ENCODE peak calls at places on chromosomes 16 and 17, in four cellular contexts. J is body of pancreas, O is esophagus squamous epithelium, F is transverse colon. S is an unnamed sample. For H3K9me3, the result is how much of the 10 kb centered on the place peaks cover.

GRCh38 chr16:1466054-1466453 is 8.8 kb downstream of the CLCN7 start:
- DNase-seq in J (no peak), O (no peak), F (no peak), S (no peak)

GRCh38 chr16:83899272-83899897 is 470 bp downstream of the MLYCD start:
- DNase-seq in J (peak), O (no peak), F (peak), S (peak)

GRCh38 chr16:86134802-86135461 is 236.0 kb downstream of the IRF8 start:
- DNase-seq in J (no peak), O (no peak), F (no peak), S (no peak)

GRCh38 chr16:57970971-57971370 is at the start of gene CNGB1:
- DNase-seq in J (no peak), O (no peak), F (no peak), S (no peak)

GRCh38 chr17:17837380-17837821 is 615 bp upstream of the SREBF1 start:
- DNase-seq in J (peak), O (no peak), F (no peak), S (peak)

GRCh38 chr17:58679263-58680037 is 12.4 kb downstream of the TEX14 start:
- DNase-seq in J (no peak), O (no peak), F (no peak), S (no peak)

GRCh38 chr16:51095114-51095872 is 55.8 kb downstream of the SALL1 start:
- DNase-seq in J (no peak), O (no peak), F (no peak), S (no peak)

GRCh38 chr16:68238029-68238345 is 2.1 kb upstream of the ESRP2 start:
- DNase-seq in J (no peak), O (no peak), F (no peak), S (no peak)

GRCh38 chr16:1706386-1707192 is 594 bp downstream of the MAPK8IP3 start:
- DNase-seq in J (no peak), O (no peak), F (no peak), S (no peak)

GRCh38 chr17:80786470-80786869 is 205.2 kb upstream of the CHMP6 start:
- DNase-seq in J (no peak), O (no peak), F (no peak), S (no peak)

GRCh38 chr17:4314618-4315017 is 50.8 kb upstream of the ANKFY1 start:
- DNase-seq in J (no peak), O (no peak), F (no peak), S (no peak)

GRCh38 chr16:19429271-19429670 is 11.6 kb downstream of the TMC5 start:
- DNase-seq in J (peak), O (no peak), F (no peak), S (no peak)

GRCh38 chr16:3377917-3378316 is 22.2 kb downstream of the OR2C1 start:
- DNase-seq in J (no peak), O (no peak), F (no peak), S (no peak)
- H3K9me3 ChIP-seq in J (half or more), O (half or more), F (half or more), S (under half)

DNA sequence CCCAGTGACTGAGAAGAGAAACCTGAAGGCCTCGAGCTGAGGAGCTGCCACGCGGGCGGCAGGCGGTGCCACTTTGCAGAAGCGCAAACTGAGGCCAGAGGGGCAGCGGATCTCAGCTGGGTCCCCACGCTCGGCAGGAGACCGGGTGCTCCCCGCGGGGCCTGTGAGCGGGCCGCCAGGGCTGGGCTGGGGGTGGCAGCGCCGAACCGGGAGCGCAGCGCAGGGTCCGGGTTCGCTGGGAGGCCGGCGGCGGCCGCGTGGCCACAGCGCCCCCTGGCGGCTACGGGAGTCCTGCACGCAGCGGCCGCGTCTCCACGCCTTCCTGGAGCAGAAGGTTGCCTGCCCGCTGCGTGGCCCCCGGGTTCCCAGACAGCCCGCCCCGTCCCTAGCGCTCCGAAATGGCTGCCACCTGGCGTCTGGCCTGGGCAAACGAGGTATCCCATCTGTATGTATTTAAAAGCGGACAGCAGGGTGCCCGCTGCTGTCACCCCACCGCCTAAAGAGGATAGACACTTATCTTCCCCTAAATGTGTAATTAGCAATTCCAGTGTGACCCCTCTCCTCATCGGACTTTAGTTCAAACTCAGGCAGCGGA is 96.1 kb upstream of the CDH5 start:
- DNase-seq in J (peak), O (no peak), F (peak), S (peak)
- TF ChIP-seq POLR2A in J (no peak), O (no peak), F (no peak), S (no peak)

GRCh38 chr16:49651980-49652379 is 203.9 kb downstream of the ZNF423 start:
- DNase-seq in J (no peak), O (no peak), F (no peak), S (peak)

GRCh38 chr16:49651226-49651625 is 204.7 kb downstream of the ZNF423 start:
- DNase-seq in J (no peak), O (no peak), F (no peak), S (no peak)

GRCh38 chr16:49652441-49653175 is 203.3 kb downstream of the ZNF423 start:
- DNase-seq in J (no peak), O (no peak), F (no peak), S (peak)

GRCh38 chr16:49649013-49649785 is 206.7 kb downstream of the ZNF423 start:
- DNase-seq in J (no peak), O (no peak), F (no peak), S (no peak)

DNA sequence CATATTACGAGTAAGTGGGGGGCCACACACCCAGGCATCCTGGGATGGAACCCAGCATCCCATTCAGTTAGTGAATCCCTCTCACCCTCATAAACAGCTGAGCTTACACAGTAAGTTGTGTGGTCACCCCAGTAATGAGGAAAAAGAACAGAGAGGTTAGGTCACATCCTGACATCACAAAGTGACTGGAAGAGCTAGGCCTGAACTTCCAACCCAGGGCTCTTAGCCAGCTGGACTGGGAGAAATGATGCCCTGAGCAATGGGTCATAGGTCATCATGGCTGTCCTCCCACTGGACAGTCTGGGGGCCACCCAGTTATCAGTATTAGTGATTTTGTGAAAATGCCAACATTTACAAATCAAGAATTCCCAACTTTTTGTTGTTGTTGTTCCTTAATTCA is 205.3 kb downstream of the ZNF423 start:
- DNase-seq in J (no peak), O (no peak), F (no peak), S (no peak)
- H3K27ac ChIP-seq in J (no peak), O (no peak), F (no peak), S (no peak)

GRCh38 chr16:35745821-35746248 is 2286.4 kb downstream of the TP53TG3F start:
- DNase-seq in J (no peak), O (no peak), F (no peak), S (no peak)
- H3K9me3 ChIP-seq in J (under half), O (under half), F (under half), S (under half)